ENCODE peak calls at places on chromosomes 7 and 10, in five cellular contexts. One of them, this sample, is unnamed.

GRCh38 chr10:22727663-22728062 is 13.3 kb upstream of the PIP4K2A start:
- DNase-seq in OCI-LY7: no peak
- DNase-seq in foreskin keratinocyte: no peak
- DNase-seq in IMR-90: no peak
- DNase-seq in mammary epithelial cell: no peak
- DNase-seq in this sample: no peak

GRCh38 chr7:147245274-147245673 is 1128.7 kb downstream of the CNTNAP2 start:
- DNase-seq in mammary epithelial cell: peak; percentile 14
- DNase-seq in foreskin keratinocyte: peak; percentile 1
- DNase-seq in IMR-90: peak; percentile 24
- DNase-seq in OCI-LY7: peak; percentile 47
- DNase-seq in this sample: no peak

GRCh38 chr10:101939273-101939635 is 95.7 kb upstream of the KCNIP2 start:
- DNase-seq in IMR-90: peak; percentile 96
- DNase-seq in foreskin keratinocyte: peak; percentile 88
- DNase-seq in mammary epithelial cell: peak; percentile 77
- DNase-seq in OCI-LY7: peak; percentile 37
- DNase-seq in this sample: no peak

GRCh38 chr7:118104812-118105441 is 79.0 kb upstream of the LSM8 start:
- DNase-seq in foreskin keratinocyte: peak; percentile 36
- DNase-seq in IMR-90: peak; percentile 40
- DNase-seq in OCI-LY7: peak; percentile 9
- DNase-seq in mammary epithelial cell: peak; percentile 33
- DNase-seq in this sample: no peak

GRCh38 chr7:95047291-95047690 is 139.9 kb downstream of the PPP1R9A start:
- DNase-seq in IMR-90: no peak
- DNase-seq in mammary epithelial cell: no peak
- DNase-seq in foreskin keratinocyte: no peak
- DNase-seq in OCI-LY7: no peak
- DNase-seq in this sample: no peak

GRCh38 chr7:137146012-137146455 is 197.5 kb downstream of the PTN start:
- DNase-seq in OCI-LY7: no peak
- DNase-seq in foreskin keratinocyte: peak; percentile 3
- DNase-seq in mammary epithelial cell: peak; percentile 75
- DNase-seq in IMR-90: peak; percentile 95
- DNase-seq in this sample: no peak

GRCh38 chr7:235576-236395 is 43.4 kb downstream of the FAM20C start:
- DNase-seq in OCI-LY7: no peak
- DNase-seq in mammary epithelial cell: no peak
- DNase-seq in IMR-90: no peak
- DNase-seq in foreskin keratinocyte: no peak
- DNase-seq in this sample: no peak

GRCh38 chr7:40945788-40946187 is 757.1 kb downstream of the INHBA start:
- DNase-seq in foreskin keratinocyte: peak; percentile 69
- DNase-seq in IMR-90: no peak
- DNase-seq in OCI-LY7: no peak
- DNase-seq in mammary epithelial cell: peak; percentile 30
- DNase-seq in this sample: no peak

GRCh38 chr10:114996542-114996941 is 58.5 kb downstream of the TRUB1 start:
- DNase-seq in mammary epithelial cell: no peak
- DNase-seq in IMR-90: peak; percentile 81
- DNase-seq in OCI-LY7: no peak
- DNase-seq in foreskin keratinocyte: no peak
- DNase-seq in this sample: no peak

GRCh38 chr7:141362580-141363435 is 188.4 kb upstream of the AGK start:
- DNase-seq in OCI-LY7: no peak
- DNase-seq in foreskin keratinocyte: peak; percentile 56
- DNase-seq in IMR-90: peak; percentile 29
- DNase-seq in mammary epithelial cell: peak; percentile 47
- DNase-seq in this sample: no peak

DNA sequence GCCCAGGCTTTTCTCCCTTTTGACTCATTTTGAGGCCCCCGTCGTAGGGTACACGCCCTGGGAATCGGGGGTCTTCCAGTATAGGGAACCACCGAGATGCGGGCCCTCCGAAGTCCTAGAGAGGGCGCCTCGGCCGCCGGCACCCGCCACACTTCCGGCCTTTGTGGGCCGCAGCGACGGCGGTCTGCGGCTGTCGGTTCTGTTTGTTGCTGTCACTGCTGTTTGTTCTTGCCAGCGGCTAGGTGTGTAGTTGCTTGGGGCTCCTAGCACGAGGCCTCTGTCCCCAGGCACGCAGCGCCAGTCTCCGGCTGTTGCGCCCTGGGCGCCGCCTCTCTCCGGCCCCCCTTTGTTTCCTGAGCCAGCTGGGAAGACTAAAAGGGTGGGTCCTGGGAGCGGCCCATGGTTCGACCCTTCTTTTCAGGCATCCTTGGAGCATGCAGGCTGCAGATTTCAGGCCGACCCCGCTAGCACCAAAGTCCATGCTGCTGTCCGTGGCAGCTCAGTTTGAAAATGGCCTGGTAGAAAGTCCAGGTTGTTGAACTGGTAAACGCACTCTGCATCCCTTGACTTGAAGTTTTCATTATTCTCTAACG is 17.8 kb upstream of the ZKSCAN1 start:
- DNase-seq in IMR-90: no peak
- DNase-seq in mammary epithelial cell: no peak
- DNase-seq in foreskin keratinocyte: no peak
- DNase-seq in OCI-LY7: no peak
- DNase-seq in this sample: no peak
- TF ChIP-seq CTCF in IMR-90: no peak
- TF ChIP-seq CTCF in mammary epithelial cell: no peak
- TF ChIP-seq CTCF in foreskin keratinocyte: peak; percentile 33
- TF ChIP-seq CTCF in OCI-LY7: no peak
- TF ChIP-seq CTCF in this sample: no peak

GRCh38 chr7:14376711-14377110 is 387.2 kb upstream of the ETV1 start:
- DNase-seq in OCI-LY7: no peak
- DNase-seq in foreskin keratinocyte: no peak
- DNase-seq in IMR-90: no peak
- DNase-seq in mammary epithelial cell: no peak
- DNase-seq in this sample: no peak

GRCh38 chr7:14380881-14381280 is 391.4 kb upstream of the ETV1 start:
- DNase-seq in OCI-LY7: no peak
- DNase-seq in foreskin keratinocyte: peak; percentile 38
- DNase-seq in IMR-90: no peak
- DNase-seq in mammary epithelial cell: no peak
- DNase-seq in this sample: no peak

GRCh38 chr7:14375998-14376397 is 386.5 kb upstream of the ETV1 start:
- DNase-seq in OCI-LY7: no peak
- DNase-seq in foreskin keratinocyte: no peak
- DNase-seq in IMR-90: no peak
- DNase-seq in mammary epithelial cell: no peak
- DNase-seq in this sample: no peak

GRCh38 chr7:14374336-14374735 is 384.9 kb upstream of the ETV1 start:
- DNase-seq in OCI-LY7: no peak
- DNase-seq in IMR-90: no peak
- DNase-seq in mammary epithelial cell: no peak
- DNase-seq in foreskin keratinocyte: no peak
- DNase-seq in this sample: no peak

DNA sequence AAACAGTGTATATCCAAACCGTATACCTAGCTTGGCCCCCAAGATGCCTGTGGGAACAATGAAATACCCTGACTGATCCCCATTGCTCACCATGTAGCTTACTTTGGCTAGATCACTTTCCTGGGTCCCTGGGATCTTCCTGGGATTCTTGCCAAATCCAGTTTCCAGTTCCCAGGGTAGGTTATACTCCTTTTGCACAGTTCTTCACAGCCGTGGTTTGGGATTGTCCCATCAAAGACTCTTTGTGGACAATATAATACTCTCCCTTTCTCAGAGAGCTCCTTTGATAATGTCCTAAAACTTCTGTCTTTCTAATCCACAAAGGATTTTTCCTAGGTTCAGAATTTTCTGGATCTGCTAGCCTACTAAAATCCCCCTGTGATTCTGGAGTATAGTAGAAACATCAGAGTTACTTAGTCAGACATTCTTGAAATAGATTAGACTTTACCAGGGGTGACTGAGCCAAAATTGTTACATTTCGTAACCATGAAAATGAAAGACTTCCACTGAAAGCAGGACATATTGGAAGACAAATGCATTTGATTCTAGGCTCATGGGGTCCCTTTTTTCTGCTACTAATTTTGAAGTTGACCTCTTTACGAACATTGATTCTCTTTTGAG is 388.3 kb upstream of the ETV1 start:
- DNase-seq in IMR-90: peak; percentile 63
- DNase-seq in OCI-LY7: no peak
- DNase-seq in foreskin keratinocyte: peak; percentile 11
- DNase-seq in mammary epithelial cell: no peak
- DNase-seq in this sample: no peak
- H3K4me1 ChIP-seq in IMR-90: peaks cover 3% of the 10 kb centered on the region
- H3K4me1 ChIP-seq in OCI-LY7: no peaks in the 10 kb centered on the region
- H3K4me1 ChIP-seq in foreskin keratinocyte: peaks cover 15% of the 10 kb centered on the region
- H3K4me1 ChIP-seq in mammary epithelial cell: no peaks in the 10 kb centered on the region
- H3K4me1 ChIP-seq in this sample: no peaks in the 10 kb centered on the region

GRCh38 chr7:15764986-15765385 is 78.5 kb upstream of the MEOX2 start:
- DNase-seq in OCI-LY7: no peak
- DNase-seq in foreskin keratinocyte: no peak
- DNase-seq in IMR-90: no peak
- DNase-seq in mammary epithelial cell: no peak
- DNase-seq in this sample: no peak
- H3K27ac ChIP-seq in OCI-LY7: no peak overlapping the region
- H3K27ac ChIP-seq in foreskin keratinocyte: no peak overlapping the region
- H3K27ac ChIP-seq in IMR-90: no peak overlapping the region
- H3K27ac ChIP-seq in mammary epithelial cell: no peak overlapping the region
- H3K27ac ChIP-seq in this sample: no peak overlapping the region

GRCh38 chr7:106777666-106778299 is 87.3 kb upstream of the PIK3CG start:
- DNase-seq in IMR-90: no peak
- DNase-seq in foreskin keratinocyte: no peak
- DNase-seq in OCI-LY7: no peak
- DNase-seq in mammary epithelial cell: no peak
- DNase-seq in this sample: no peak

GRCh38 chr7:106781007-106781406 is 84.1 kb upstream of the PIK3CG start:
- DNase-seq in OCI-LY7: no peak
- DNase-seq in IMR-90: no peak
- DNase-seq in mammary epithelial cell: no peak
- DNase-seq in foreskin keratinocyte: no peak
- DNase-seq in this sample: no peak

GRCh38 chr7:106778656-106779250 is 86.3 kb upstream of the PIK3CG start:
- DNase-seq in IMR-90: peak; percentile 32
- DNase-seq in foreskin keratinocyte: no peak
- DNase-seq in mammary epithelial cell: no peak
- DNase-seq in OCI-LY7: no peak
- DNase-seq in this sample: no peak

GRCh38 chr7:106781828-106782544 is 83.1 kb upstream of the PIK3CG start:
- DNase-seq in IMR-90: no peak
- DNase-seq in OCI-LY7: no peak
- DNase-seq in foreskin keratinocyte: no peak
- DNase-seq in mammary epithelial cell: no peak
- DNase-seq in this sample: no peak

GRCh38 chr7:106779877-106780276 is 85.2 kb upstream of the PIK3CG start:
- DNase-seq in foreskin keratinocyte: no peak
- DNase-seq in IMR-90: no peak
- DNase-seq in OCI-LY7: peak; percentile 24
- DNase-seq in mammary epithelial cell: no peak
- DNase-seq in this sample: no peak
- TF ChIP-seq CTCF in foreskin keratinocyte: peak; percentile 25
- TF ChIP-seq CTCF in IMR-90: no peak
- TF ChIP-seq CTCF in OCI-LY7: peak; percentile 55
- TF ChIP-seq CTCF in mammary epithelial cell: no peak
- TF ChIP-seq CTCF in this sample: no peak

DNA sequence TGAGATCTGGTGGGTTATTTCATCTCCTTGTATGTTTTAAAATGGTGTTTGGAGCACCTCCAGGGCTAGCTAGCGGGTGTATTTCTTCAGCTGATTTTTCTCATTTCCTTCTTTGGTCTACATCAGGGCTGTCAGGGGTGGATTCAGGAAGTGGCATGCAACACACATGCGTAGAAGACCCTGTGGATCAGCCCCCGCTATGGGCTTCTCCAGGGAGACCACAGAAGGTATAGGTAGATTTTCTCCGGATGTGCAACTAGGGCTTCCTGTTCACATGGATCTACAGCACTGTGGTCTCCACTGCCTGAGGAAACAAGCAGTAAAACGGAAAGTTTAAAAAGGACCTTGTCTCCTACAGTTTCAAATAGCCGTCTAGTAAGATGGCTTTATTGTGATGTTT is 10.4 kb downstream of the NUB1 start:
- DNase-seq in OCI-LY7: peak; percentile 37
- DNase-seq in mammary epithelial cell: no peak
- DNase-seq in foreskin keratinocyte: no peak
- DNase-seq in IMR-90: no peak
- DNase-seq in this sample: no peak
- H3K4me1 ChIP-seq in OCI-LY7: peaks cover 50% of the 10 kb centered on the region
- H3K4me1 ChIP-seq in mammary epithelial cell: no peaks in the 10 kb centered on the region
- H3K4me1 ChIP-seq in foreskin keratinocyte: no peaks in the 10 kb centered on the region
- H3K4me1 ChIP-seq in IMR-90: no peaks in the 10 kb centered on the region
- H3K4me1 ChIP-seq in this sample: peaks cover 7% of the 10 kb centered on the region

This sample was measured in vagina.